ENCODE peak calls at places on chromosomes 11 and 22, in four cellular contexts. I, G, R and U are unnamed samples.

GRCh38 chr11:115699733-115700132 is 195.5 kb upstream of the CADM1 start:
- DNase-seq in I (peak; percentile 99), G (peak; percentile 10), R (no peak), U (no peak)

GRCh38 chr11:100594320-100594719 is 92.8 kb upstream of the ARHGAP42 start:
- DNase-seq in R (no peak), I (no peak), G (no peak), U (no peak)

GRCh38 chr11:2298795-2299747 is 2.6 kb downstream of the C11orf21 start:
- DNase-seq in G (no peak), I (no peak), R (peak; percentile 84), U (no peak)

GRCh38 chr11:108609681-108610080 is 16.1 kb upstream of the EXPH5 start:
- DNase-seq in I (peak; percentile 65), R (no peak), G (peak; percentile 32), U (no peak)

GRCh38 chr11:123227763-123228488 is 32.9 kb upstream of the CLMP start:
- DNase-seq in I (no peak), R (no peak), G (no peak), U (no peak)

GRCh38 chr11:47565340-47566165 is at the start of gene PTPMT1:
- DNase-seq in G (peak; percentile 92), I (peak; percentile 53), R (peak; percentile 80), U (peak; percentile 91)

GRCh38 chr11:64034411-64034811 is 1.3 kb upstream of the FLRT1 start:
- DNase-seq in I (no peak), R (peak; percentile 72), G (no peak), U (no peak)

GRCh38 chr11:86099727-86100320 is 30.9 kb upstream of the PICALM start:
- DNase-seq in I (peak; percentile 34), G (peak; percentile 85), R (no peak), U (no peak)

GRCh38 chr22:49094151-49094550 is 733.5 kb downstream of the BRD1 start:
- DNase-seq in R (no peak), G (no peak), I (no peak), U (peak; percentile 45)

GRCh38 chr11:46306296-46306853 is 28.9 kb downstream of the CREB3L1 start:
- DNase-seq in I (no peak), G (peak; percentile 62), R (no peak), U (no peak)

GRCh38 chr22:30425327-30425615 is 297 bp upstream of the MTFP1 start:
- DNase-seq in R (no peak), G (no peak), I (no peak), U (no peak)

GRCh38 chr11:86497310-86497709 is 122.6 kb downstream of the CCDC81 start:
- DNase-seq in I (peak; percentile 82), R (no peak), G (peak; percentile 58), U (no peak)

GRCh38 chr11:46743693-46744339 is 24.8 kb downstream of the F2 start:
- DNase-seq in G (no peak), I (no peak), R (no peak), U (no peak)

GRCh38 chr22:38649841-38650522 is 6.2 kb downstream of the FAM227A start:
- DNase-seq in I (no peak), G (no peak), R (no peak), U (no peak)

GRCh38 chr22:19523240-19524169 is 705 bp downstream of the CLDN5 start:
- DNase-seq in I (peak; percentile 26), G (peak; percentile 44), R (peak; percentile 79), U (peak; percentile 34)
- TF ChIP-seq EZH2 in I (peak; percentile 50), G (no peak), R (peak; percentile 91), U (no peak)

DNA sequence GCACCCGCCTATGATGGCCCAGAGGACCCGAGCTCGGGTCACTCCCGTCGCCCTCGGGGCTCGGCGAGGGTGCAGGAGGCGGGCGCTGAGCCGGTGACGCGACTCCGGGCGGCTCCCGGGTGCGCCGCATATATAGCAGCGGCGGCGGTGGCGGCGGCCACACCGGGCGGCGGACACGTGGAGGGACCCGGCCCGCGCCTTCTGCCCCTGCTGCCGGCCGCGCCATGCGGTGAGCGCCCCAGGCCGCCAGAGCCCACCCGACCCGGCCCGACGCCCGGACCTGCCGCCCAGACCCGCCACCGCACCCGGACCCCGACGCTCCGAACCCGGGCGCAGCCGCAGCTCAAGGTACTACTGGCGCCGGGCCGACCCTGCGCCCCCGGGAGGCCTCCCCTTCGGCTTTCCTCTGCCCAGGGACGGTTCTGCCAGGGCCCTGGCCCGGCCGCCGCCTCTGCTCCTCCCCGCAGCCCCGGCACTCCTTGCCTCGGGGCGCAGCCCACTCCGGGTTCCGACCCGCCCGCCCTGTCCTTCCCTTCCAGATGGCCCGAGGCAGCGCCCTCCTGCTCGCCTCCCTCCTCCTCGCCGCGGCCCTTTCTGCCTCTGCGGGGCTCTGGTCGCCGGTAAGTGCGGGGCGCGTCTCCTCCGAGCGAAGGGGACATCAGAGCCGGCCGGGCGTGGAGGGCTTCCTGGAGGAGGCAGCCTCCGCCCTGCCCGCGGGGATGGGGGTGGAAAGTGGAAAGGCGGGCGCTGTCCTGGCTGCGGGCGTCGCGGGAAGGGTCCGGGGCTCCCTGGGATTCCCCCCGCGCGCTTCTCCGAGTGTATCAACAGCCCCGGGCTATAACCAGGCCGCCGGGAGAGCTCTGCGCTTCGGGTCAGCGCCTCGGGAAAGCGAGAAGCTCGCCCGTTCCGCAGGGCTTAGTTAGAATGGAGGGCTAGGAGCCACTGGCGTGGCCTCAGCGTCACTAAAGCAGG is at the start of gene GAL:
- DNase-seq in G (peak; percentile 69), R (peak; percentile 63), I (no peak), U (no peak)
- TF ChIP-seq EZH2 in G (no peak), R (peak; percentile 100), I (peak; percentile 99), U (peak; percentile 92)

GRCh38 chr11:57458410-57459111 is 1.8 kb upstream of the RTN4RL2 start:
- DNase-seq in R (peak; percentile 70), G (peak; percentile 58), I (no peak), U (peak; percentile 79)
- TF ChIP-seq EZH2 in R (peak; percentile 72), G (peak; percentile 86), I (peak; percentile 10), U (no peak)

DNA sequence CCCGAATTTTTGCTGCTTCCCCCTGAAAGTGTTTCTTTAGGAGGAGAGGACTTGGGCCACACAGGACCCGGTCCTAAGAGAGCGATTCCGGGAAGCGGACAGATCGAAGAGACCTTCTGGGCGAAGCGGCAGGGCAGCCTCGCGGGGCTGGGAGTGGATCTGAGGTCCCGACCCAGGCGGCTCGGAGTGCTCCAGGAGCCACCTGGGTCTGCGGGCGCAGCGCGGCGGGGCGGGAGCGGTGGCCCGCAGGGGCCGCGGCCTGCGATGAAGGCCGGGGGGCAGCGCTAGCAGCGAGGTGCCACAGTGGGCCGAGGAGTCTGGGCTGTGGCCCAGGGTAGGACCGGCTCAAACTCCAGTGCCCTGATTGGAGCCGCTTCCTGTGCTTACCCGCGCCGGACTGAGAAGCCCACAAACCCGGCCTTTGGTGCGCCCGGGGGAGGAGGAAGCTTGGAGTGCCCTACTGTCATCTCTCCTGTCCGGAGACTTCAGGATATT is 1.8 kb downstream of the PKNOX2 start:
- DNase-seq in R (peak; percentile 45), G (peak; percentile 53), I (no peak), U (no peak)
- TF ChIP-seq EZH2 in R (no peak), G (peak; percentile 27), I (peak; percentile 27), U (no peak)

GRCh38 chr22:45638834-45639746 is 32.5 kb upstream of the ATXN10 start:
- DNase-seq in G (peak; percentile 89), R (no peak), I (peak; percentile 55), U (no peak)
- TF ChIP-seq EZH2 in G (no peak), R (no peak), I (no peak), U (no peak)

DNA sequence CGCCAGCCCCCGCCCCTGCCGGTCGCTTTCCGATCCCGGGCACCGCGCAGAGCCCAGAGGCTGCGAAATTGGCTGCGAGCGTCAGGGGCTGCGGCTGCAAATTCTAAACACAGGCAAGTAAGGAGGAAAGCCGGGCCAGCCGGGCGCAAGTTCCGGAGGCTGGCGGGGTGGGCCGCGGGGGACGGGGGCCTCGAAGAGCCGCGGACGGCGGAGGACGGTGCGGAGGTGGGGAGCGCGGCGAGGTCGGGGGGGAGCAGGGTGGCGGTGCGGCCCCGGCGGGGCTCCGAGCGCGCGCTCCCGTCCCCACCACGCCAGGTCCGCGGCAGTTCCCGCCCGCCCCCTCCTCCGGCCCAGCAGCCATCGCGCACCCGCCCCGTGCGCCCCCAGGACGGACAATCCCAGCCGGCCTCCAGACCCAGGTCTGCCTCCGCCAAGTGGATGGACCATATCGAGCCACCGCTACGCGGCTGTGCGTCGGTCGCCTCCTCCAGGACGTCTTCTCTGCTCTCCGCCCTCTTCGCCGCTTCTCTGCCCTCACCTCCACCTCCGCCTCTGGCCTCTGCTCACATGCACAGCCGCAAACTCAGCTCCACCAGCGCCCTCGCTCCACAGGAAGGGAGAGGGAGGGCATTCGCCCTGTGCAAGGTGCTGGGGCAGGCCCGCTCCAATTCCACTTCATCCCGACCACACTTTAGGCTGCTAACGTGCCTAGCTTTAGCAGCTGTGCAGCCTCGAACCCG is 7.2 kb downstream of the ELFN2 start:
- DNase-seq in I (peak; percentile 14), R (peak; percentile 74), G (peak; percentile 41), U (no peak)
- TF ChIP-seq EZH2 in I (peak; percentile 25), R (peak; percentile 59), G (no peak), U (peak; percentile 35)

GRCh38 chr22:19722175-19722914 is 994 bp upstream of the GP1BB start:
- DNase-seq in G (no peak), R (peak; percentile 49), I (no peak), U (no peak)
- TF ChIP-seq EZH2 in G (no peak), R (no peak), I (no peak), U (no peak)

GRCh38 chr11:79439893-79440450 is 858 bp downstream of the TENM4 start:
- DNase-seq in I (peak; percentile 31), R (peak; percentile 74), G (no peak), U (peak; percentile 26)
- TF ChIP-seq EZH2 in I (no peak), R (no peak), G (no peak), U (peak; percentile 22)

GRCh38 chr22:43267332-43267731 is 75.8 kb downstream of the SCUBE1 start:
- DNase-seq in I (no peak), G (no peak), R (no peak), U (no peak)

GRCh38 chr22:43266117-43266516 is 77.1 kb downstream of the SCUBE1 start:
- DNase-seq in R (no peak), G (no peak), I (no peak), U (no peak)

GRCh38 chr22:43260818-43261217 is 73.9 kb upstream of the TTLL12 start:
- DNase-seq in I (no peak), R (no peak), G (no peak), U (no peak)

GRCh38 chr22:43262990-43263644 is 76.2 kb upstream of the TTLL12 start:
- DNase-seq in G (no peak), R (no peak), I (peak; percentile 20), U (no peak)

DNA sequence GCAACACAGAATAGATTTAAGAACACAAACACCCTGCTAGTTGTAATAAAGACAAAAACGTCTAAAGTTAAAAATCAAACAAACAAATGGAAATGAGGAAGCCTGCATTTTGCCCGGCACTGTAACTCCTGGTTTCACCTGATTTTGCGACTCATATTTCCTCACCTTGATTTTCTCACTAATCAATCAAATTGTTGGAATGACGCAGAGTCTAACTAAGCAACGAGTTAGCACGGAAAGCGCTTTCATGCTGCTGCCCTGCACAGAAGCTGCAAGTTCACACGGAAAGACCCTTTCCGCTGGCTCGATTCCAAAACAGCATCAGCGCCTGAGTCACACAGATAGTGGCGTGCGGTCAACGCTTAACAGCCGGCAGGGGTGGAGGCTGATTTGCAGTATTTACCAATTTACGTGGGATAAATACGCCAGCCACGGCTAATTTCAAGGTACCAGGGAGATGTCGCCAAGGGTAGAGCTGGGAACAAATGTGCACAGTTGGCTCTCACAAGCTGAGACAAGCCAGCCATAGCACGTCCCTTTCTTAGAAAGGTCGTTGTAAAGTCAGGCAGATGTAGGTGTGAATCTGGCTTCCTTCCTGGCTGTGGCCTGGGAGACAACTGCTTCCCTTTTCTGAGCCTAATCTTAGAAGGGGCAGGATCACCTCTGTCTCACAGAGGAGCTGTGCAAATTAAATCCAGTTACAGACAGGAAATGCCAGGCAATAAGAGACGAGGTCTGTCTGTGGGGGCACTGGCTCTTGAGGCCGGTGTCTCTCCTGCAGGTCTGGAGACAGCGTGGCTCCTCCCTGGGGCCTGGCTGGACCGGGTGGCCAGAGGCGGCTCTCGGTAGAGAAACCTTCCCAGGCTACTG is 76.9 kb upstream of the TTLL12 start:
- DNase-seq in I (peak; percentile 92), R (no peak), G (peak; percentile 70), U (peak; percentile 69)
- TF ChIP-seq EZH2 in I (no peak), R (no peak), G (no peak), U (no peak)